ENCODE peak calls at places on chromosome 21, in six cellular contexts. One of them, this sample, is unnamed.

GRCh38 chr21:30839304-30839703 is 9.7 kb upstream of the KRTAP7-1 start:
- DNase-seq in kidney: no peak
- DNase-seq in endothelial cell of umbilical vein: no peak
- DNase-seq in GM23248: peak; percentile 37
- DNase-seq in endodermal cell: peak; percentile 89
- DNase-seq in NT2/D1: peak; percentile 66
- DNase-seq in this sample: peak; percentile 46

GRCh38 chr21:28393279-28393678 is 599.4 kb downstream of the LTN1 start:
- DNase-seq in kidney: peak; percentile 74
- DNase-seq in endothelial cell of umbilical vein: no peak
- DNase-seq in GM23248: no peak
- DNase-seq in endodermal cell: no peak
- DNase-seq in NT2/D1: no peak
- DNase-seq in this sample: peak; percentile 81

GRCh38 chr21:8990326-8991087 is 1530.9 kb upstream of the TPTE start:
- DNase-seq in kidney: no peak
- DNase-seq in endothelial cell of umbilical vein: no peak
- DNase-seq in GM23248: no peak
- DNase-seq in endodermal cell: peak; percentile 54
- DNase-seq in NT2/D1: no peak
- DNase-seq in this sample: no peak

GRCh38 chr21:39852726-39853510 is 14.3 kb upstream of the PCP4 start:
- DNase-seq in kidney: no peak
- DNase-seq in endothelial cell of umbilical vein: no peak
- DNase-seq in GM23248: no peak
- DNase-seq in endodermal cell: peak; percentile 35
- DNase-seq in NT2/D1: no peak
- DNase-seq in this sample: no peak

GRCh38 chr21:16965424-16965823 is 547.4 kb upstream of the CXADR start:
- DNase-seq in kidney: no peak
- DNase-seq in endothelial cell of umbilical vein: no peak
- DNase-seq in GM23248: no peak
- DNase-seq in endodermal cell: no peak
- DNase-seq in NT2/D1: no peak
- DNase-seq in this sample: no peak

GRCh38 chr21:44006017-44006624 is 6.0 kb upstream of the TRAPPC10 start:
- DNase-seq in kidney: no peak
- DNase-seq in endothelial cell of umbilical vein: peak; percentile 56
- DNase-seq in GM23248: peak; percentile 96
- DNase-seq in endodermal cell: no peak
- DNase-seq in NT2/D1: no peak
- DNase-seq in this sample: peak; percentile 88

GRCh38 chr21:29219165-29219770 is 79.5 kb upstream of the BACH1 start:
- DNase-seq in kidney: no peak
- DNase-seq in endothelial cell of umbilical vein: no peak
- DNase-seq in GM23248: no peak
- DNase-seq in endodermal cell: no peak
- DNase-seq in NT2/D1: no peak
- DNase-seq in this sample: no peak

GRCh38 chr21:24118738-24119470 is 1488.4 kb downstream of the MRPL39 start:
- DNase-seq in kidney: no peak
- DNase-seq in endothelial cell of umbilical vein: no peak
- DNase-seq in GM23248: no peak
- DNase-seq in endodermal cell: no peak
- DNase-seq in NT2/D1: no peak
- DNase-seq in this sample: no peak

GRCh38 chr21:15079276-15079675 is 14.5 kb upstream of the NRIP1 start:
- DNase-seq in kidney: peak; percentile 55
- DNase-seq in endothelial cell of umbilical vein: no peak
- DNase-seq in GM23248: no peak
- DNase-seq in endodermal cell: no peak
- DNase-seq in NT2/D1: no peak
- DNase-seq in this sample: no peak

GRCh38 chr21:28714795-28715464 is 277.7 kb downstream of the LTN1 start:
- DNase-seq in kidney: no peak
- DNase-seq in endothelial cell of umbilical vein: no peak
- DNase-seq in GM23248: peak; percentile 70
- DNase-seq in endodermal cell: no peak
- DNase-seq in NT2/D1: no peak
- DNase-seq in this sample: peak; percentile 57

GRCh38 chr21:43313221-43313938 is 113.6 kb downstream of the SIK1 start:
- DNase-seq in kidney: peak; percentile 66
- DNase-seq in endothelial cell of umbilical vein: no peak
- DNase-seq in GM23248: no peak
- DNase-seq in endodermal cell: no peak
- DNase-seq in NT2/D1: no peak
- DNase-seq in this sample: no peak

GRCh38 chr21:28298251-28298672 is 694.4 kb downstream of the LTN1 start:
- DNase-seq in kidney: no peak
- DNase-seq in endothelial cell of umbilical vein: peak; percentile 34
- DNase-seq in GM23248: peak; percentile 77
- DNase-seq in endodermal cell: no peak
- DNase-seq in NT2/D1: no peak
- DNase-seq in this sample: peak; percentile 14

GRCh38 chr21:16437586-16437985 is 707.8 kb downstream of the USP25 start:
- DNase-seq in kidney: no peak
- DNase-seq in endothelial cell of umbilical vein: peak; percentile 86
- DNase-seq in GM23248: no peak
- DNase-seq in endodermal cell: no peak
- DNase-seq in NT2/D1: no peak
- DNase-seq in this sample: no peak

GRCh38 chr21:27796106-27796505 is 829.2 kb upstream of the ADAMTS5 start:
- DNase-seq in kidney: no peak
- DNase-seq in endothelial cell of umbilical vein: no peak
- DNase-seq in GM23248: peak; percentile 22
- DNase-seq in endodermal cell: no peak
- DNase-seq in NT2/D1: no peak
- DNase-seq in this sample: no peak

GRCh38 chr21:14308234-14308633 is 74.7 kb downstream of the HSPA13 start:
- DNase-seq in kidney: no peak
- DNase-seq in endothelial cell of umbilical vein: no peak
- DNase-seq in GM23248: no peak
- DNase-seq in endodermal cell: no peak
- DNase-seq in NT2/D1: no peak
- DNase-seq in this sample: no peak

GRCh38 chr21:17552410-17552809 is 39.6 kb downstream of the CXADR start:
- DNase-seq in kidney: no peak
- DNase-seq in endothelial cell of umbilical vein: no peak
- DNase-seq in GM23248: no peak
- DNase-seq in endodermal cell: no peak
- DNase-seq in NT2/D1: no peak
- DNase-seq in this sample: no peak

GRCh38 chr21:28235169-28235892 is 757.3 kb downstream of the LTN1 start:
- DNase-seq in kidney: no peak
- DNase-seq in endothelial cell of umbilical vein: peak; percentile 12
- DNase-seq in GM23248: no peak
- DNase-seq in endodermal cell: peak; percentile 73
- DNase-seq in NT2/D1: no peak
- DNase-seq in this sample: no peak

GRCh38 chr21:25441835-25442234 is 165.4 kb downstream of the MRPL39 start:
- DNase-seq in kidney: no peak
- DNase-seq in endothelial cell of umbilical vein: no peak
- DNase-seq in GM23248: no peak
- DNase-seq in endodermal cell: no peak
- DNase-seq in NT2/D1: no peak
- DNase-seq in this sample: no peak

GRCh38 chr21:25639167-25639921 is at the start of gene JAM2:
- DNase-seq in kidney: peak; percentile 83
- DNase-seq in endothelial cell of umbilical vein: no peak
- DNase-seq in GM23248: peak; percentile 55
- DNase-seq in endodermal cell: peak; percentile 90
- DNase-seq in NT2/D1: peak; percentile 65
- DNase-seq in this sample: no peak

GRCh38 chr21:39385299-39386145 is 36.6 kb upstream of the HMGN1 start:
- DNase-seq in kidney: peak; percentile 94
- DNase-seq in endothelial cell of umbilical vein: peak; percentile 77
- DNase-seq in GM23248: peak; percentile 82
- DNase-seq in endodermal cell: no peak
- DNase-seq in NT2/D1: no peak
- DNase-seq in this sample: peak; percentile 46

DNA sequence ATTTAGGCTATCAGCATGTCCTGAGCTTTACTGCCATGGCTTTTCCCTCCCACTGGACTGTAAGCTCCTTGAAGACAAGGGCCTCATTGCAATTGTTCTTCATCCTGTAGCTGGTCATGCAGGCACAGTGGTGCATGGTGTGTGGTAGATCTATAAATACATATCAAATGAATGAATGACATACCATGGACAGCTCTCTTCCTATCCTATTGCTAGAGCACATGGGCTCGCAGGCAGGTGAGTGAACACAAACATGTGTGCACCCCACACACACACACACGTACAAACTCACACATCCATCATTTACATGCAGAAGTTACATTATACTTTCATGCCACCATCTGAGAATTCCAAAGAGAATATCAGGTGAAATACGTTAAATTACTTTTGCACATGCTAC is 172.9 kb upstream of the RUNX1 start:
- DNase-seq in kidney: no peak
- DNase-seq in endothelial cell of umbilical vein: no peak
- DNase-seq in GM23248: peak; percentile 18
- DNase-seq in endodermal cell: no peak
- DNase-seq in NT2/D1: no peak
- DNase-seq in this sample: no peak
- H3K9ac ChIP-seq in kidney: no peak overlapping the region
- H3K9ac ChIP-seq in endothelial cell of umbilical vein: no peak overlapping the region
- H3K9ac ChIP-seq in GM23248: no peak overlapping the region
- H3K9ac ChIP-seq in endodermal cell: no peak overlapping the region
- H3K9ac ChIP-seq in NT2/D1: no peak overlapping the region
- H3K9ac ChIP-seq in this sample: no peak overlapping the region

GRCh38 chr21:33975548-33976081 is 60.0 kb upstream of the ATP5PO start:
- DNase-seq in kidney: no peak
- DNase-seq in endothelial cell of umbilical vein: no peak
- DNase-seq in GM23248: peak; percentile 74
- DNase-seq in endodermal cell: no peak
- DNase-seq in NT2/D1: no peak
- DNase-seq in this sample: peak; percentile 74

GRCh38 chr21:33977721-33978369 is 62.2 kb upstream of the ATP5PO start:
- DNase-seq in kidney: no peak
- DNase-seq in endothelial cell of umbilical vein: no peak
- DNase-seq in GM23248: no peak
- DNase-seq in endodermal cell: no peak
- DNase-seq in NT2/D1: no peak
- DNase-seq in this sample: no peak

GRCh38 chr21:33978585-33978984 is 63.0 kb upstream of the ATP5PO start:
- DNase-seq in kidney: no peak
- DNase-seq in endothelial cell of umbilical vein: no peak
- DNase-seq in GM23248: no peak
- DNase-seq in endodermal cell: no peak
- DNase-seq in NT2/D1: no peak
- DNase-seq in this sample: no peak

GRCh38 chr21:33976980-33977720 is 61.5 kb upstream of the ATP5PO start:
- DNase-seq in kidney: no peak
- DNase-seq in endothelial cell of umbilical vein: no peak
- DNase-seq in GM23248: no peak
- DNase-seq in endodermal cell: no peak
- DNase-seq in NT2/D1: no peak
- DNase-seq in this sample: no peak

DNA sequence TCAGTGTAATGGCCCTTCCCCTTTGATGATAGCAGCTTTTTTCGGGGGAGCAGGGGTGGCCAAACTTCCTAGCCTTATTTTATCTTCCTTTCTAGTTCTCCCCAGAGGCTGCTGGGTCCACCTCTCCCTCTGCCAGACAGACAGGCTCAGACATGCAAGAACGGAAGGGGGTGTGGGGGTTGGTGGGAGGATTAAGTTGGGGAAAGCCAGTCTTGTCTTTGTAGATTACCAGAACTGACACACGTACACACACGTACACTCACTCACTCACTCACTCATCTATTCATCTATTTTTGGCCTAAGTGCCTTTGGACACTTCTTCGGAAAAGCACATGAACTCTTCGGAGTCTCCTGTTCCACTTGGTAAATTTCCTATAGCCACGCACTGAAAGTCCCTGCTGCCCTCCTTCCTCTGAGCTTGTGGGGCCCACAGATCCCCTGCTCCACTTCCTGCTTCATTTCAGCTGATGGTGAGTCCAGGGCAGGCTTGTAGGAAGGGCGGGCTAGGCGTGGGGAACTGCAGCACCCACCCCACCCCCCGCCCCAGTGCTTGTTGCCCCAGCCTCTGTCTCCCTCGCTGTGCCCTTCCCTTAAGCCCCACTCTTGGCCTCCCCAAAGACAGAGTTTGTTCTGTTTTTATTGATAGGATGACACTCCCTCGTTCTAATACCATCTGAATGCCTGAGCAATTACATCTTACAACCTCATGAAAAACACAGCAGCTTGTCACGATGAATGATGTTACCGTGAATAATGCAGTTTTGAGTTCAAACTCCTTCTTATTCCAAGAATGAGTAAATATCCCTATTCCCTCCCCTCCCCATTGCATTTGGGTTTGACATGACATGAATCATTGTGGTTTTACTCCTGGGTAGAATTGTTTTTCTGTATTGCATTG is 60.7 kb upstream of the ATP5PO start:
- DNase-seq in kidney: no peak
- DNase-seq in endothelial cell of umbilical vein: no peak
- DNase-seq in GM23248: peak; percentile 94
- DNase-seq in endodermal cell: no peak
- DNase-seq in NT2/D1: no peak
- DNase-seq in this sample: peak; percentile 97
- H3K9ac ChIP-seq in kidney: no peak overlapping the region
- H3K9ac ChIP-seq in endothelial cell of umbilical vein: no peak overlapping the region
- H3K9ac ChIP-seq in GM23248: peak overlapping the region; percentile 69
- H3K9ac ChIP-seq in endodermal cell: no peak overlapping the region
- H3K9ac ChIP-seq in NT2/D1: no peak overlapping the region
- H3K9ac ChIP-seq in this sample: peak overlapping the region; percentile 89

GRCh38 chr21:33244781-33245105 is 15.0 kb downstream of the IFNAR2 start:
- DNase-seq in kidney: no peak
- DNase-seq in endothelial cell of umbilical vein: no peak
- DNase-seq in GM23248: no peak
- DNase-seq in endodermal cell: no peak
- DNase-seq in NT2/D1: no peak
- DNase-seq in this sample: no peak
- H3K9ac ChIP-seq in kidney: no peak overlapping the region
- H3K9ac ChIP-seq in endothelial cell of umbilical vein: no peak overlapping the region
- H3K9ac ChIP-seq in GM23248: no peak overlapping the region
- H3K9ac ChIP-seq in endodermal cell: no peak overlapping the region
- H3K9ac ChIP-seq in NT2/D1: no peak overlapping the region
- H3K9ac ChIP-seq in this sample: no peak overlapping the region

DNA sequence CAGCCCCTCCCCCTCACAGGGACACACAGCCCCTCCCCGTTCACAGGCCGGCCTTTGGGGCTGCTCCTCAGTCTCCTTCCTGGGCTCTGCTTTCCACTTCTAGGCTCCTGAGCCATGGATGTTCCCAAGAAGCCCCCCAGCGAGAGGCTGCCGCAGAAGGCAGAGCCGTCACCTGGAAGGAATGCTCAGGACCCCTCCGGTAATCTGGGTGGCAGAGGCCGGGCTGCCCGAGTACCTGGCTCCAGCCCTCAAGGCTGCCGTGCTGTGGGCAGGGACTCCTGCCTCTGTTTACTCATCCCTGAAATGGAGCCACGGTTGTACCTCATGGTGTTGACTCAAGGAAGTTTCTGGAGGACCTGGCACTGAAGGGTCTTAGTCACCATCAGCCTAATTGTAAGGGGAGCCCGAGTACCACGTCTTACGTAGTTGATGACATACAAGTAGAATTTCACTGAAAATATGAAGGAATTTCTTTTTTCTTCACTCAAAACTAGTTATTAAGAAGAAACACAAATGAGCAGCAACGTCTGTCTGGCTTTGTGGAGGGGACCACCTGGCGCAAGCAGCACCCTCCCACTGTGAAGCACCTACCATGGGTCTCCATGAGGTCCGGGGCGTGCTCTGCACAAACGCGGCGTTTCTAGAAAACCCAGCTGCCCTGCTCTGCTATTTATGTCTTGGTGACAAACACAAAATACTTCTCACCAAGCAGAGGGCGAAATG is 33.7 kb downstream of the PRDM15 start:
- DNase-seq in kidney: no peak
- DNase-seq in endothelial cell of umbilical vein: no peak
- DNase-seq in GM23248: peak; percentile 36
- DNase-seq in endodermal cell: no peak
- DNase-seq in NT2/D1: no peak
- DNase-seq in this sample: no peak
- H3K9ac ChIP-seq in kidney: no peak overlapping the region
- H3K9ac ChIP-seq in endothelial cell of umbilical vein: no peak overlapping the region
- H3K9ac ChIP-seq in GM23248: no peak overlapping the region
- H3K9ac ChIP-seq in endodermal cell: no peak overlapping the region
- H3K9ac ChIP-seq in NT2/D1: no peak overlapping the region
- H3K9ac ChIP-seq in this sample: no peak overlapping the region

This sample was measured in mammary epithelial cell.